ENCODE peak calls at places on chromosomes 6 and 20, in eight cellular contexts. P, D, T, Z, I, G, F and A are unnamed samples.

GRCh38 chr20:41185013-41185757 is 47.8 kb downstream of the PLCG1 start:
- DNase-seq in P (no peak), D (no peak), T (no peak), Z (no peak), I (no peak), G (no peak), F (no peak), A (no peak)

GRCh38 chr6:112939543-112939942 is 592.4 kb downstream of the RFPL4B start:
- DNase-seq in P (peak), D (no peak), T (peak), Z (no peak), I (no peak), G (no peak), F (no peak), A (peak)

GRCh38 chr6:4017847-4018193 is 61.1 kb downstream of the FAM217A start:
- DNase-seq in P (peak), D (no peak), T (peak), Z (no peak), I (no peak), G (no peak), F (no peak), A (peak)

GRCh38 chr6:7545509-7546369 is 4.3 kb downstream of the DSP start:
- DNase-seq in P (no peak), D (no peak), T (no peak), Z (no peak), I (no peak), G (no peak), F (no peak), A (peak)

GRCh38 chr6:106450645-106451044 is 90.1 kb downstream of the CRYBG1 start:
- DNase-seq in P (no peak), D (no peak), T (no peak), Z (no peak), I (no peak), G (no peak), F (no peak), A (no peak)

GRCh38 chr6:145031001-145031400 is 704.3 kb downstream of the EPM2A start:
- DNase-seq in P (no peak), D (no peak), T (no peak), Z (no peak), I (no peak), G (no peak), F (no peak), A (no peak)

GRCh38 chr20:44609006-44609510 is 26.7 kb downstream of the PKIG start:
- DNase-seq in P (no peak), D (no peak), T (peak), Z (no peak), I (no peak), G (no peak), F (no peak), A (no peak)

GRCh38 chr6:27374824-27375612 is 13.5 kb upstream of the ZNF391 start:
- DNase-seq in P (peak), D (no peak), T (peak), Z (peak), I (no peak), G (peak), F (peak), A (peak)

GRCh38 chr20:58659841-58660240 is 8.8 kb downstream of the STX16 start:
- DNase-seq in P (no peak), D (no peak), T (no peak), Z (peak), I (peak), G (no peak), F (no peak), A (no peak)

GRCh38 chr20:58692579-58693225 is at the start of gene NPEPL1:
- DNase-seq in P (no peak), D (peak), T (peak), Z (peak), I (no peak), G (peak), F (peak), A (peak)

GRCh38 chr6:48136856-48137255 is 25.9 kb upstream of the PTCHD4 start:
- DNase-seq in P (no peak), D (no peak), T (peak), Z (no peak), I (no peak), G (no peak), F (no peak), A (peak)

GRCh38 chr6:134235937-134236751 is 81.8 kb downstream of the SGK1 start:
- DNase-seq in P (no peak), D (no peak), T (peak), Z (peak), I (peak), G (no peak), F (no peak), A (peak)

GRCh38 chr20:63059684-63060056 is 52.9 kb upstream of the BHLHE23 start:
- DNase-seq in P (no peak), D (no peak), T (no peak), Z (no peak), I (no peak), G (no peak), F (no peak), A (no peak)

GRCh38 chr6:155349129-155349528 is 34.8 kb upstream of the TFB1M start:
- DNase-seq in P (no peak), D (no peak), T (peak), Z (no peak), I (no peak), G (no peak), F (no peak), A (peak)

GRCh38 chr6:5782783-5783567 is 223.8 kb downstream of the NRN1 start:
- DNase-seq in P (no peak), D (no peak), T (no peak), Z (no peak), I (no peak), G (no peak), F (no peak), A (peak)

GRCh38 chr6:9657994-9658393 is 756.9 kb downstream of the TFAP2A start:
- DNase-seq in P (no peak), D (no peak), T (no peak), Z (no peak), I (no peak), G (no peak), F (no peak), A (peak)

GRCh38 chr6:40341726-40342125 is 245.4 kb downstream of the LRFN2 start:
- DNase-seq in P (no peak), D (no peak), T (no peak), Z (no peak), I (no peak), G (no peak), F (no peak), A (no peak)

GRCh38 chr6:68333444-68333843 is 301.6 kb upstream of the ADGRB3 start:
- DNase-seq in P (no peak), D (no peak), T (no peak), Z (no peak), I (no peak), G (no peak), F (no peak), A (no peak)

GRCh38 chr6:129501401-129502051 is 208.5 kb downstream of the ARHGAP18 start:
- DNase-seq in P (no peak), D (peak), T (peak), Z (no peak), I (peak), G (no peak), F (no peak), A (peak)

GRCh38 chr6:105005446-105005845 is 48.5 kb downstream of the LIN28B start:
- DNase-seq in P (no peak), D (no peak), T (no peak), Z (no peak), I (peak), G (no peak), F (no peak), A (no peak)

GRCh38 chr6:71510856-71511255 is 222.2 kb downstream of the OGFRL1 start:
- DNase-seq in P (no peak), D (no peak), T (no peak), Z (no peak), I (no peak), G (no peak), F (no peak), A (no peak)

GRCh38 chr6:53111865-53112264 is 36.8 kb downstream of the GCM1 start:
- DNase-seq in P (no peak), D (no peak), T (no peak), Z (no peak), I (no peak), G (no peak), F (no peak), A (no peak)

GRCh38 chr6:157430834-157431233 is 49.8 kb downstream of the ZDHHC14 start:
- DNase-seq in P (no peak), D (no peak), T (no peak), Z (no peak), I (no peak), G (no peak), F (no peak), A (no peak)

GRCh38 chr6:132142768-132143167 is 191.6 kb upstream of the CCN2 start:
- DNase-seq in P (no peak), D (no peak), T (no peak), Z (no peak), I (no peak), G (no peak), F (no peak), A (peak)

GRCh38 chr6:116616757-116617093 is 446 bp downstream of the RSPH4A start:
- DNase-seq in P (no peak), D (no peak), T (no peak), Z (peak), I (no peak), G (no peak), F (no peak), A (no peak)

GRCh38 chr6:15495375-15495901 is 167.4 kb downstream of the DTNBP1 start:
- DNase-seq in P (no peak), D (no peak), T (peak), Z (no peak), I (no peak), G (no peak), F (no peak), A (peak)

GRCh38 chr6:163947276-163947675 is 532.8 kb downstream of the QKI start:
- DNase-seq in P (no peak), D (no peak), T (no peak), Z (no peak), I (no peak), G (no peak), F (no peak), A (no peak)

GRCh38 chr20:34954905-34955231 is 738 bp downstream of the GSS start:
- DNase-seq in P (peak), D (no peak), T (peak), Z (peak), I (no peak), G (no peak), F (no peak), A (peak)

GRCh38 chr6:35491558-35492541 is 5.0 kb downstream of the TEAD3 start:
- DNase-seq in P (no peak), D (no peak), T (no peak), Z (no peak), I (no peak), G (no peak), F (no peak), A (peak)

GRCh38 chr20:37202267-37202943 is 23.1 kb upstream of the MROH8 start:
- DNase-seq in P (no peak), D (peak), T (peak), Z (no peak), I (peak), G (no peak), F (no peak), A (peak)

GRCh38 chr6:49142422-49143151 is 320.5 kb downstream of the MMUT start:
- DNase-seq in P (no peak), D (no peak), T (no peak), Z (no peak), I (no peak), G (no peak), F (no peak), A (no peak)

GRCh38 chr6:94349227-94349626 is 929.9 kb upstream of the EPHA7 start:
- DNase-seq in P (peak), D (no peak), T (no peak), Z (no peak), I (no peak), G (no peak), F (no peak), A (no peak)

GRCh38 chr6:106181664-106182418 is 95.7 kb downstream of the PRDM1 start:
- DNase-seq in P (no peak), D (no peak), T (peak), Z (no peak), I (no peak), G (no peak), F (no peak), A (peak)

GRCh38 chr6:159095561-159096095 is 50.8 kb upstream of the TAGAP start:
- DNase-seq in P (no peak), D (no peak), T (no peak), Z (no peak), I (no peak), G (no peak), F (no peak), A (no peak)

GRCh38 chr6:24910850-24911712 is 24.7 kb downstream of the RIPOR2 start:
- DNase-seq in P (peak), D (no peak), T (peak), Z (no peak), I (no peak), G (peak), F (peak), A (peak)